ENCODE peak calls at places on chromosomes 13 and 19, in nine cellular contexts. F, R, W, G, Q, U, B, H and Y are unnamed samples.

GRCh38 chr13:73521970-73522549 is 463.3 kb downstream of the KLF5 start:
- DNase-seq in F (no peak), R (no peak), W (no peak), G (no peak), Q (no peak), U (no peak), B (no peak), H (no peak), Y (no peak)

GRCh38 chr13:97849305-97849704 is 104.2 kb upstream of the IPO5 start:
- DNase-seq in F (peak; percentile 73), R (peak; percentile 15), W (peak; percentile 24), G (no peak), Q (peak; percentile 34), U (no peak), B (peak; percentile 36), H (peak; percentile 8), Y (peak; percentile 26)

GRCh38 chr13:95588721-95589120 is 36.2 kb downstream of the CLDN10 start:
- DNase-seq in F (no peak), R (no peak), W (no peak), G (no peak), Q (no peak), U (no peak), B (no peak), H (no peak), Y (no peak)

GRCh38 chr13:112248909-112249592 is 127.1 kb upstream of the SPACA7 start:
- DNase-seq in F (no peak), R (no peak), W (no peak), G (no peak), Q (no peak), U (no peak), B (no peak), H (no peak), Y (no peak)

GRCh38 chr19:2048104-2048958 is 2.7 kb downstream of the MKNK2 start:
- DNase-seq in F (no peak), R (no peak), W (no peak), G (no peak), Q (no peak), U (no peak), B (no peak), H (no peak), Y (no peak)

GRCh38 chr13:20526664-20527063 is 1.0 kb upstream of the CRYL1 start:
- DNase-seq in F (no peak), R (no peak), W (no peak), G (no peak), Q (no peak), U (no peak), B (peak; percentile 20), H (no peak), Y (no peak)

GRCh38 chr13:74206061-74206561 is 71.9 kb upstream of the KLF12 start:
- DNase-seq in F (peak; percentile 11), R (no peak), W (no peak), G (no peak), Q (no peak), U (no peak), B (no peak), H (no peak), Y (no peak)

GRCh38 chr19:4144666-4145261 is 8.7 kb upstream of the CREB3L3 start:
- DNase-seq in F (no peak), R (peak; percentile 12), W (peak; percentile 77), G (no peak), Q (peak; percentile 82), U (peak; percentile 34), B (no peak), H (no peak), Y (no peak)

GRCh38 chr19:43598445-43599240 is 2.2 kb downstream of the ZNF576 start:
- DNase-seq in F (no peak), R (no peak), W (no peak), G (no peak), Q (no peak), U (no peak), B (no peak), H (no peak), Y (no peak)

GRCh38 chr13:62014299-62014698 is 598.6 kb upstream of the PCDH20 start:
- DNase-seq in F (peak; percentile 38), R (peak; percentile 12), W (peak; percentile 17), G (peak; percentile 8), Q (peak; percentile 24), U (no peak), B (peak; percentile 9), H (no peak), Y (no peak)

GRCh38 chr19:49132974-49133609 is 13.7 kb downstream of the PPFIA3 start:
- DNase-seq in F (peak; percentile 84), R (peak; percentile 22), W (no peak), G (no peak), Q (no peak), U (peak; percentile 47), B (no peak), H (no peak), Y (no peak)

GRCh38 chr13:44040754-44041100 is 161.0 kb downstream of the LACC1 start:
- DNase-seq in F (no peak), R (no peak), W (no peak), G (no peak), Q (no peak), U (no peak), B (no peak), H (no peak), Y (no peak)

GRCh38 chr19:54484451-54484850 is 11.4 kb upstream of the CDC42EP5 start:
- DNase-seq in F (no peak), R (no peak), W (no peak), G (no peak), Q (no peak), U (no peak), B (no peak), H (no peak), Y (no peak)

GRCh38 chr19:1626417-1627010 is 21.3 kb upstream of the UQCR11 start:
- DNase-seq in F (no peak), R (no peak), W (no peak), G (no peak), Q (no peak), U (no peak), B (no peak), H (no peak), Y (no peak)

GRCh38 chr19:9535934-9536333 is 2.5 kb downstream of the ZNF426 start:
- DNase-seq in F (no peak), R (no peak), W (no peak), G (no peak), Q (no peak), U (no peak), B (no peak), H (no peak), Y (no peak)

GRCh38 chr19:52248256-52248655 is 21.1 kb upstream of the ZNF766 start:
- DNase-seq in F (peak; percentile 83), R (peak; percentile 34), W (no peak), G (no peak), Q (peak; percentile 16), U (peak; percentile 36), B (peak; percentile 40), H (no peak), Y (no peak)

GRCh38 chr13:88896466-88896865 is 1225.3 kb downstream of the SLITRK5 start:
- DNase-seq in F (no peak), R (no peak), W (no peak), G (no peak), Q (no peak), U (no peak), B (no peak), H (no peak), Y (no peak)

GRCh38 chr19:42064432-42064831 is 5.6 kb downstream of the GRIK5 start:
- DNase-seq in F (no peak), R (no peak), W (no peak), G (no peak), Q (no peak), U (no peak), B (no peak), H (no peak), Y (no peak)

GRCh38 chr13:99948411-99948810 is 23.2 kb downstream of the ZIC5 start:
- DNase-seq in F (no peak), R (no peak), W (no peak), G (no peak), Q (no peak), U (no peak), B (no peak), H (no peak), Y (no peak)
- TF ChIP-seq REST in F (no peak), R (no peak), W (no peak), G (no peak), Q (no peak), U (no peak), B (no peak), H (no peak), Y (no peak)

GRCh38 chr13:21675095-21676007 is 4.5 kb downstream of the FGF9 start:
- DNase-seq in F (peak; percentile 61), R (peak; percentile 36), W (no peak), G (no peak), Q (no peak), U (no peak), B (no peak), H (no peak), Y (no peak)
- TF ChIP-seq REST in F (no peak), R (no peak), W (no peak), G (no peak), Q (no peak), U (no peak), B (no peak), H (no peak), Y (no peak)

GRCh38 chr19:8446055-8446709 is 1.4 kb downstream of the HNRNPM start:
- DNase-seq in F (no peak), R (no peak), W (no peak), G (no peak), Q (no peak), U (no peak), B (no peak), H (no peak), Y (no peak)

GRCh38 chr19:8449830-8450229 is 5.1 kb downstream of the HNRNPM start:
- DNase-seq in F (peak; percentile 59), R (no peak), W (no peak), G (no peak), Q (no peak), U (no peak), B (peak; percentile 25), H (no peak), Y (no peak)

GRCh38 chr19:8444677-8445487 is at the start of gene HNRNPM:
- DNase-seq in F (peak; percentile 97), R (peak; percentile 99), W (peak; percentile 96), G (peak; percentile 69), Q (peak; percentile 88), U (peak; percentile 98), B (peak; percentile 95), H (peak; percentile 91), Y (peak; percentile 99)

GRCh38 chr19:8441725-8442544 is 2.8 kb upstream of the HNRNPM start:
- DNase-seq in F (peak; percentile 83), R (no peak), W (no peak), G (no peak), Q (no peak), U (no peak), B (no peak), H (no peak), Y (no peak)

GRCh38 chr19:8445488-8446001 is 770 bp downstream of the HNRNPM start:
- DNase-seq in F (peak; percentile 44), R (peak; percentile 76), W (no peak), G (no peak), Q (no peak), U (peak; percentile 55), B (no peak), H (no peak), Y (peak; percentile 41)
- TF ChIP-seq REST in F (no peak), R (no peak), W (no peak), G (no peak), Q (no peak), U (no peak), B (no peak), H (no peak), Y (no peak)

DNA sequence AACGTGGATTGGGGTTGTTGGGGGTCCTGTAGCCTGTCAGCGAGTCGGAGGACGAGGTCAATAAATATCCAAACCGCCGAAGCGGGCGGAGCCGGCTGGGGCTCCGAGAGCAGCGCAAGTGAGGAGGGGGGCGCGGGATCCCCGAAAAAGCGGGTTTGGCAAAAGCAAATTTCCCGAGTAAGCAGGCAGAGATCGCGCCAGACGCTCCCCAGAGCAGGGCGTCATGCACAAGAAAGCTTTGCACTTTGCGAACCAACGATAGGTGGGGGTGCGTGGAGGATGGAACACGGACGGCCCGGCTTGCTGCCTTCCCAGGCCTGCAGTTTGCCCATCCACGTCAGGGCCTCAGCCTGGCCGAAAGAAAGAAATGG is 754 bp upstream of the SIX5 start:
- DNase-seq in F (peak; percentile 44), R (no peak), W (peak; percentile 70), G (no peak), Q (no peak), U (peak; percentile 39), B (no peak), H (no peak), Y (peak; percentile 45)
- TF ChIP-seq REST in F (no peak), R (no peak), W (no peak), G (no peak), Q (no peak), U (no peak), B (no peak), H (no peak), Y (no peak)